ENCODE peak calls at places on chromosomes 12 and 14, in five cellular contexts. A is Calu3, I is lower lobe of right lung, D is Kasumi-1, N is EL. Z is an unnamed sample.

GRCh38 chr14:99507860-99508640 is 26.8 kb downstream of the CCNK start:
- DNase-seq in I (no peak), D (no peak), A (no peak), N (no peak), Z (no peak)

GRCh38 chr12:133236144-133236543 is 467 bp upstream of the ANHX start:
- DNase-seq in I (no peak), N (no peak), D (no peak), A (no peak), Z (no peak)

GRCh38 chr12:81078469-81079196 is 754 bp downstream of the ACSS3 start:
- DNase-seq in A (no peak), I (no peak), D (no peak), N (peak), Z (peak)

GRCh38 chr12:77788231-77789168 is 42.2 kb upstream of the NAV3 start:
- DNase-seq in I (no peak), N (no peak), A (no peak), D (no peak), Z (no peak)

GRCh38 chr12:24705741-24706358 is 243.1 kb downstream of the BCAT1 start:
- DNase-seq in D (peak), N (peak), I (no peak), A (no peak), Z (no peak)

GRCh38 chr12:108616941-108617858 is 16.5 kb downstream of the SELPLG start:
- DNase-seq in I (peak), N (peak), A (no peak), D (peak), Z (no peak)

GRCh38 chr12:26297386-26298070 is 102.2 kb downstream of the SSPN start:
- DNase-seq in N (no peak), I (no peak), D (no peak), A (no peak), Z (no peak)

GRCh38 chr12:78330131-78330530 is 499.4 kb downstream of the NAV3 start:
- DNase-seq in A (no peak), D (no peak), N (no peak), I (no peak), Z (no peak)

GRCh38 chr14:68557648-68558047 is 235.2 kb downstream of the ZFP36L1 start:
- DNase-seq in D (no peak), N (no peak), A (no peak), I (no peak), Z (no peak)

GRCh38 chr12:90112668-90113067 is 404.0 kb upstream of the ATP2B1 start:
- DNase-seq in N (no peak), A (no peak), I (no peak), D (no peak), Z (no peak)

GRCh38 chr14:60648934-60649814 is at the start of gene SIX1:
- DNase-seq in N (peak), I (peak), D (peak), A (peak), Z (peak)

GRCh38 chr12:11568762-11569478 is 80.6 kb upstream of the ETV6 start:
- DNase-seq in N (no peak), I (no peak), D (no peak), A (no peak), Z (no peak)

GRCh38 chr14:50559990-50560928 is at the start of gene ATL1:
- DNase-seq in D (peak), I (peak), A (peak), N (peak), Z (peak)

GRCh38 chr12:70260610-70261009 is 17.4 kb downstream of the CNOT2 start:
- DNase-seq in N (no peak), A (no peak), I (no peak), D (no peak), Z (no peak)

GRCh38 chr12:88113871-88114270 is 28.0 kb downstream of the CEP290 start:
- DNase-seq in N (peak), D (no peak), I (no peak), A (no peak), Z (peak)

GRCh38 chr12:42696424-42697149 is 107.0 kb upstream of the PRICKLE1 start:
- DNase-seq in A (no peak), I (peak), N (peak), D (peak), Z (no peak)

GRCh38 chr12:122789637-122790036 is 15.3 kb downstream of the CCDC62 start:
- DNase-seq in N (no peak), A (no peak), D (no peak), I (peak), Z (no peak)

GRCh38 chr14:37824936-37825698 is 229.7 kb downstream of the TTC6 start:
- DNase-seq in N (no peak), D (no peak), A (no peak), I (no peak), Z (no peak)

GRCh38 chr12:2772370-2772769 is 22.4 kb upstream of the FKBP4 start:
- DNase-seq in A (no peak), D (no peak), I (no peak), N (no peak), Z (no peak)

GRCh38 chr12:67540920-67541624 is 107.5 kb upstream of the DYRK2 start:
- DNase-seq in N (peak), A (no peak), D (no peak), I (no peak), Z (no peak)

GRCh38 chr14:73833530-73834257 is 17.9 kb upstream of the PTGR2 start:
- DNase-seq in N (peak), D (no peak), A (peak), I (no peak), Z (no peak)

GRCh38 chr14:67583711-67584644 is 16.1 kb downstream of the PIGH start:
- DNase-seq in A (peak), N (peak), I (no peak), D (peak), Z (peak)

GRCh38 chr14:93183596-93184317 is 940 bp downstream of the MOAP1 start:
- DNase-seq in N (no peak), A (no peak), I (no peak), D (no peak), Z (no peak)

GRCh38 chr14:73283592-73284379 is 46.5 kb downstream of the PAPLN start:
- DNase-seq in N (no peak), D (no peak), A (no peak), I (no peak), Z (peak)

GRCh38 chr14:91352101-91352500 is 65.5 kb downstream of the CCDC88C start:
- DNase-seq in N (peak), A (no peak), D (no peak), I (peak), Z (no peak)

GRCh38 chr12:15152864-15153263 is 68.4 kb downstream of the RERG start:
- DNase-seq in I (no peak), N (no peak), A (no peak), D (no peak), Z (no peak)

GRCh38 chr12:103442822-103443221 is 52.9 kb downstream of the C12orf42 start:
- DNase-seq in I (no peak), N (no peak), A (no peak), D (peak), Z (no peak)

GRCh38 chr12:100824476-100824875 is 29.9 kb downstream of the ANO4 start:
- DNase-seq in I (no peak), N (no peak), A (no peak), D (no peak), Z (no peak)

GRCh38 chr12:15157200-15157599 is 64.0 kb downstream of the RERG start:
- DNase-seq in I (no peak), N (no peak), A (no peak), D (no peak), Z (no peak)

GRCh38 chr14:75657331-75657730 is 3.3 kb downstream of the ERG28 start:
- DNase-seq in D (no peak), N (no peak), I (no peak), A (no peak), Z (no peak)

GRCh38 chr14:68736519-68736918 is 56.3 kb downstream of the ZFP36L1 start:
- DNase-seq in N (no peak), I (no peak), A (no peak), D (no peak), Z (no peak)

GRCh38 chr12:127781336-127781735 is 485.6 kb upstream of the TMEM132C start:
- DNase-seq in N (no peak), I (no peak), A (no peak), D (no peak), Z (no peak)